ENCODE peak calls at places on chromosomes 12 and 14, in nine cellular contexts. Z, P, J, A, V, B, U, Q and G are unnamed samples.

GRCh38 chr14:103393687-103394626 is 8.7 kb downstream of the MARK3 start:
- DNase-seq in A (no peak), J (peak; percentile 60), P (no peak), Z (no peak), B (peak; percentile 42), U (no peak), V (no peak), Q (no peak), G (peak; percentile 62)

GRCh38 chr12:131905081-131905639 is 10.7 kb downstream of the ULK1 start:
- DNase-seq in P (no peak), Z (no peak), B (no peak), Q (no peak), U (no peak), A (no peak), V (no peak), J (no peak), G (no peak)

GRCh38 chr12:9760699-9761406 is at the start of gene CD69:
- DNase-seq in P (no peak), Q (no peak), B (no peak), V (peak; percentile 49), J (no peak), Z (peak; percentile 90), U (no peak), A (no peak), G (no peak)

GRCh38 chr14:68678471-68678870 is 114.4 kb downstream of the ZFP36L1 start:
- DNase-seq in U (no peak), V (no peak), Q (no peak), Z (no peak), P (no peak), J (no peak), B (no peak), A (no peak), G (no peak)

GRCh38 chr14:104132981-104133380 is 5.4 kb upstream of the KIF26A start:
- DNase-seq in A (peak; percentile 47), Q (no peak), U (no peak), Z (no peak), V (no peak), P (no peak), B (no peak), J (no peak), G (no peak)

GRCh38 chr12:57545809-57546437 is 1.1 kb downstream of the DCTN2 start:
- DNase-seq in P (no peak), V (peak; percentile 51), Q (no peak), B (no peak), A (no peak), J (no peak), Z (no peak), U (no peak), G (no peak)

GRCh38 chr14:55019968-55020554 is 6.8 kb downstream of the WDHD1 start:
- DNase-seq in V (no peak), B (no peak), Z (no peak), P (no peak), Q (no peak), A (no peak), J (no peak), U (no peak), G (no peak)

GRCh38 chr12:46480724-46481123 is 108.2 kb upstream of the SLC38A2 start:
- DNase-seq in B (no peak), U (no peak), V (no peak), Q (no peak), Z (no peak), J (no peak), P (no peak), A (no peak), G (no peak)

GRCh38 chr12:49800421-49801140 is 27.6 kb downstream of the NCKAP5L start:
- DNase-seq in J (no peak), Z (no peak), V (no peak), B (no peak), Q (no peak), A (no peak), P (no peak), U (no peak), G (no peak)

GRCh38 chr14:33068626-33069025 is 129.9 kb downstream of the NPAS3 start:
- DNase-seq in Z (no peak), B (no peak), V (no peak), A (no peak), P (no peak), J (no peak), Q (no peak), U (no peak), G (no peak)

GRCh38 chr12:98594050-98594853 is 766 bp downstream of the SLC25A3 start:
- DNase-seq in B (peak; percentile 37), P (no peak), Z (peak; percentile 13), U (no peak), J (no peak), V (peak; percentile 45), A (peak; percentile 24), Q (peak; percentile 33), G (no peak)

GRCh38 chr14:34380446-34380845 is 81.6 kb downstream of the SPTSSA start:
- DNase-seq in U (no peak), Q (no peak), P (no peak), V (no peak), J (no peak), Z (no peak), B (no peak), A (no peak), G (no peak)

GRCh38 chr14:58587271-58587670 is 50.5 kb upstream of the DACT1 start:
- DNase-seq in J (no peak), U (no peak), Q (no peak), B (no peak), P (no peak), Z (no peak), A (no peak), V (no peak), G (peak; percentile 58)

GRCh38 chr12:125586441-125586840 is 521.2 kb downstream of the AACS start:
- DNase-seq in B (no peak), Q (no peak), A (no peak), V (no peak), U (no peak), J (no peak), Z (no peak), P (no peak), G (no peak)

GRCh38 chr14:68604361-68604730 is 188.5 kb downstream of the ZFP36L1 start:
- DNase-seq in V (no peak), B (no peak), A (no peak), P (no peak), Z (no peak), U (no peak), Q (no peak), J (no peak), G (no peak)